ENCODE peak calls at places on chromosomes 16 and 17, in ten cellular contexts. D is Peyer's patch, Q is PC-9, F is epithelial cell of esophagus, I is transverse colon, R is HCT116, U is PC-3, P is RWPE1, N is heart right ventricle, Z is AG10803. O is an unnamed sample.

GRCh38 chr17:2237521-2237921 is 66.1 kb downstream of the SMG6 start:
- DNase-seq in Q (no peak), F (no peak), I (no peak), Z (peak; percentile 93), U (no peak), D (no peak), P (no peak), R (no peak), N (peak; percentile 73), O (no peak)

GRCh38 chr16:14301150-14302030 is 230.3 kb downstream of the MRTFB start:
- DNase-seq in N (peak; percentile 44), P (peak; percentile 53), I (peak; percentile 38), D (no peak), Z (peak; percentile 39), R (no peak), U (peak; percentile 18), F (peak; percentile 41), Q (peak; percentile 65), O (no peak)

GRCh38 chr17:77692571-77693161 is 265.8 kb upstream of the TNRC6C start:
- DNase-seq in Z (peak; percentile 40), F (peak; percentile 30), N (no peak), I (no peak), U (peak; percentile 67), R (no peak), P (peak; percentile 82), D (no peak), Q (no peak), O (no peak)

GRCh38 chr17:10557422-10557821 is 8.0 kb upstream of the MYH2 start:
- DNase-seq in Z (peak; percentile 95), P (no peak), Q (no peak), F (no peak), R (no peak), I (no peak), N (peak; percentile 4), D (no peak), U (no peak), O (no peak)

GRCh38 chr16:7967986-7968509 is 622.3 kb downstream of the TMEM114 start:
- DNase-seq in I (no peak), P (no peak), F (no peak), U (no peak), R (no peak), Q (no peak), Z (no peak), N (no peak), D (no peak), O (no peak)

GRCh38 chr17:30232015-30232821 is 3.3 kb downstream of the SLC6A4 start:
- DNase-seq in N (no peak), Z (no peak), R (no peak), P (no peak), Q (no peak), F (no peak), U (no peak), I (no peak), D (no peak), O (no peak)

GRCh38 chr17:50072130-50072529 is 16.2 kb downstream of the ITGA3 start:
- DNase-seq in D (no peak), I (no peak), P (no peak), N (no peak), U (no peak), Q (no peak), R (no peak), F (no peak), Z (no peak), O (no peak)

GRCh38 chr17:49567871-49568694 is 7.6 kb upstream of the NXPH3 start:
- DNase-seq in Q (peak; percentile 88), P (peak; percentile 71), D (peak; percentile 94), N (peak; percentile 89), F (peak; percentile 80), U (peak; percentile 93), Z (peak; percentile 71), I (peak; percentile 90), R (peak; percentile 81), O (peak; percentile 94)

GRCh38 chr16:265002-265529 is 10.7 kb downstream of the RGS11 start:
- DNase-seq in Q (no peak), F (no peak), U (no peak), N (no peak), Z (no peak), I (no peak), P (no peak), D (no peak), R (no peak), O (no peak)

GRCh38 chr16:21242756-21243155 is 9.3 kb downstream of the ANKS4B start:
- DNase-seq in Q (no peak), I (no peak), N (no peak), Z (no peak), F (no peak), P (no peak), R (no peak), D (no peak), U (no peak), O (no peak)
- TF ChIP-seq CTCF in Q (no peak), I (no peak), N (no peak), Z (no peak), F (no peak), P (no peak), R (no peak), D (no peak), U (no peak), O (no peak)

GRCh38 chr17:74290340-74290739 is 16.3 kb downstream of the DNAI2 start:
- DNase-seq in Q (no peak), I (no peak), R (no peak), P (no peak), Z (no peak), D (no peak), U (no peak), F (peak; percentile 10), N (no peak), O (no peak)

GRCh38 chr17:74289688-74290087 is 15.7 kb downstream of the DNAI2 start:
- DNase-seq in P (no peak), Z (no peak), Q (no peak), N (no peak), D (no peak), R (no peak), I (no peak), U (no peak), F (no peak), O (no peak)

GRCh38 chr17:74292495-74292894 is 18.5 kb downstream of the DNAI2 start:
- DNase-seq in I (no peak), Q (no peak), D (no peak), N (no peak), U (no peak), P (no peak), R (no peak), Z (no peak), F (no peak), O (no peak)

GRCh38 chr17:74287203-74287602 is 13.2 kb downstream of the DNAI2 start:
- DNase-seq in R (no peak), Q (no peak), N (no peak), U (no peak), P (no peak), D (no peak), Z (no peak), I (no peak), F (no peak), O (no peak)

GRCh38 chr17:74288785-74289184 is 14.8 kb downstream of the DNAI2 start:
- DNase-seq in Q (no peak), U (peak; percentile 46), Z (no peak), D (no peak), F (peak; percentile 24), R (no peak), N (no peak), I (no peak), P (no peak), O (no peak)
- TF ChIP-seq CTCF in Q (no peak), U (no peak), Z (no peak), D (no peak), F (no peak), R (no peak), N (no peak), I (no peak), P (no peak), O (no peak)

GRCh38 chr17:79023180-79023705 is 726 bp upstream of the C1QTNF1 start:
- DNase-seq in R (no peak), D (peak; percentile 13), Z (no peak), P (no peak), N (no peak), I (peak; percentile 3), F (no peak), U (no peak), Q (no peak), O (no peak)

GRCh38 chr17:79024901-79025737 is 1.1 kb downstream of the C1QTNF1 start:
- DNase-seq in R (no peak), Q (no peak), N (peak; percentile 77), F (peak; percentile 27), Z (no peak), U (peak; percentile 54), D (peak; percentile 46), I (peak; percentile 51), P (no peak), O (no peak)

GRCh38 chr17:79026345-79027273 is 2.6 kb downstream of the C1QTNF1 start:
- DNase-seq in N (no peak), Q (peak; percentile 73), F (peak; percentile 60), R (peak; percentile 61), D (peak; percentile 61), P (peak; percentile 90), I (peak; percentile 56), Z (peak; percentile 78), U (peak; percentile 95), O (no peak)

GRCh38 chr17:79022507-79022991 is 1.4 kb upstream of the C1QTNF1 start:
- DNase-seq in P (no peak), Q (no peak), I (no peak), F (no peak), D (peak; percentile 40), U (no peak), R (no peak), Z (no peak), N (peak; percentile 69), O (no peak)

GRCh38 chr17:79023886-79024771 is at the start of gene C1QTNF1:
- DNase-seq in N (peak; percentile 72), R (no peak), Q (peak; percentile 70), Z (no peak), D (peak; percentile 70), U (peak; percentile 75), P (peak; percentile 50), F (peak; percentile 30), I (peak; percentile 70), O (peak; percentile 61)
- TF ChIP-seq CTCF in N (peak; percentile 39), R (no peak), Q (peak; percentile 56), Z (no peak), D (peak; percentile 71), U (peak; percentile 48), P (peak; percentile 59), F (peak; percentile 13), I (peak; percentile 62), O (peak; percentile 72)

GRCh38 chr17:7834554-7834890 is 505 bp downstream of the KDM6B start:
- DNase-seq in F (peak; percentile 39), P (no peak), R (no peak), Z (no peak), Q (peak; percentile 66), I (peak; percentile 84), N (peak; percentile 71), D (peak; percentile 85), U (no peak), O (peak; percentile 55)

GRCh38 chr17:7833011-7833794 is 814 bp upstream of the KDM6B start:
- DNase-seq in I (no peak), P (no peak), Q (no peak), D (no peak), Z (no peak), F (no peak), R (no peak), N (no peak), U (no peak), O (no peak)

GRCh38 chr17:7834891-7835817 is 1.1 kb downstream of the KDM6B start:
- DNase-seq in U (peak; percentile 97), F (peak; percentile 99), R (peak; percentile 98), P (peak; percentile 96), I (peak; percentile 97), D (peak; percentile 97), Q (peak; percentile 96), Z (peak; percentile 99), N (peak; percentile 99), O (peak; percentile 96)

GRCh38 chr17:7832431-7832830 is 1.6 kb upstream of the KDM6B start:
- DNase-seq in I (no peak), Z (no peak), D (no peak), Q (no peak), P (no peak), U (no peak), N (no peak), F (no peak), R (no peak), O (no peak)

GRCh38 chr17:7833795-7834553 is at the start of gene KDM6B:
- DNase-seq in R (peak; percentile 80), U (peak; percentile 83), P (peak; percentile 86), D (peak; percentile 98), F (peak; percentile 96), Z (peak; percentile 88), I (peak; percentile 96), Q (peak; percentile 94), N (peak; percentile 96), O (peak; percentile 89)
- TF ChIP-seq CTCF in R (no peak), U (no peak), P (no peak), D (no peak), F (no peak), Z (no peak), I (no peak), Q (no peak), N (peak; percentile 11), O (no peak)

O was measured in glutamatergic neuron.